ENCODE peak calls at places on chromosomes 2 and 18, in seven cellular contexts. R is adipocyte, Y is neural progenitor cell, T is right cardiac atrium, N is heart right ventricle, Z is HAP-1, W is ovary. J is an unnamed sample.
A peak's percentile ranks its signal among the peaks of the same experiment; 100 is the strongest.

GRCh38 chr2:161122772-161123530 is 37.3 kb upstream of the TANK start:
- DNase-seq in R (peak; percentile 92), Y (no peak), T (no peak), N (peak; percentile 43), Z (no peak), W (peak; percentile 42), J (no peak)

GRCh38 chr18:54117853-54118773 is 106.4 kb downstream of the MBD2 start:
- DNase-seq in R (peak; percentile 51), Y (peak; percentile 5), T (no peak), N (no peak), Z (no peak), W (no peak), J (no peak)

GRCh38 chr2:99430614-99431258 is 59.1 kb downstream of the REV1 start:
- DNase-seq in R (peak; percentile 78), Y (no peak), T (no peak), N (no peak), Z (no peak), W (no peak), J (no peak)

GRCh38 chr18:48922801-48923730 is 27.7 kb downstream of the SMAD7 start:
- DNase-seq in R (peak; percentile 87), Y (peak; percentile 27), T (peak; percentile 81), N (no peak), Z (no peak), W (peak; percentile 61), J (peak; percentile 88)

GRCh38 chr2:215749092-215749957 is 264.0 kb downstream of the MREG start:
- DNase-seq in R (peak; percentile 68), Y (no peak), T (peak; percentile 90), N (peak; percentile 82), Z (no peak), W (no peak), J (peak; percentile 89)

GRCh38 chr2:67965246-67965645 is 97.6 kb downstream of the C1D start:
- DNase-seq in R (peak; percentile 6), Y (no peak), T (no peak), N (no peak), Z (no peak), W (no peak), J (no peak)

GRCh38 chr2:173814306-173814705 is 150.9 kb downstream of the SP3 start:
- DNase-seq in R (no peak), Y (no peak), T (no peak), N (no peak), Z (no peak), W (no peak), J (no peak)

GRCh38 chr2:222311978-222312738 is 13.4 kb upstream of the PAX3 start:
- DNase-seq in R (no peak), Y (peak; percentile 65), T (no peak), N (no peak), Z (no peak), W (no peak), J (no peak)

GRCh38 chr18:45415614-45416013 is 199.7 kb upstream of the SLC14A2 start:
- DNase-seq in R (no peak), Y (no peak), T (no peak), N (no peak), Z (no peak), W (no peak), J (no peak)

GRCh38 chr2:147364597-147364996 is 480.2 kb upstream of the ACVR2A start:
- DNase-seq in R (no peak), Y (no peak), T (no peak), N (no peak), Z (no peak), W (no peak), J (no peak)

GRCh38 chr2:10847008-10847407 is 34.4 kb upstream of the PDIA6 start:
- DNase-seq in R (no peak), Y (no peak), T (peak; percentile 88), N (peak; percentile 82), Z (no peak), W (no peak), J (no peak)

GRCh38 chr2:201257381-201257940 is 2.9 kb upstream of the CASP8 start:
- DNase-seq in R (no peak), Y (no peak), T (peak; percentile 66), N (peak; percentile 11), Z (no peak), W (no peak), J (peak; percentile 66)

GRCh38 chr2:177983183-177983788 is 89.3 kb downstream of the PDE11A start:
- DNase-seq in R (peak; percentile 80), Y (peak; percentile 69), T (no peak), N (no peak), Z (peak; percentile 58), W (no peak), J (no peak)

GRCh38 chr2:170817247-170817998 is 736 bp downstream of the GAD1 start:
- DNase-seq in R (no peak), Y (peak; percentile 56), T (no peak), N (no peak), Z (peak; percentile 46), W (no peak), J (no peak)
- H3K4me1 ChIP-seq in R (peaks cover 22% of the 10 kb centered on the region), Y (peaks cover 63% of the 10 kb centered on the region), T (peaks cover 3% of the 10 kb centered on the region), N (peaks cover 57% of the 10 kb centered on the region), Z (peaks cover 5% of the 10 kb centered on the region), W (peaks cover 8% of the 10 kb centered on the region), J (no peaks in the 10 kb centered on the region)

DNA sequence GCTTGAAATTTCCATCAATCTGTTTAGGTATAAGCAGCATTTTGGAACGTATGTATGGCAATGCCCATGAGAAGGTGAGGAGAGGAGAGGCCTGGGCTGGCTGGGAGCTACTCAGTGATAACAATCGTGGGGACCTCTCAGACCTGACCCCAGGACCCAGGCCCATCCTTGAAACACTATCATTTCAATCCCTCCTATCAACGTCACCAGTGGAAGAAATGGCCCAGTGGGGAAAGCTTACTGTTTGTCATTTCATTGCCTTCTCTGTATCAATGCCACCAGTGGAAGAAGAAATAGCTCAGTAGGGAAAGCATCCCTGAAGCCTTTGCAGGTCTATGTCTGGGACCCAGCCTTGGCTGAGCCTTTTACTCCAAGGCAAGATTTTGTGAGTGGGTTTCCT is 44.8 kb downstream of the ASB18 start:
- DNase-seq in R (no peak), Y (no peak), T (no peak), N (no peak), Z (no peak), W (no peak), J (no peak)
- H3K4me1 ChIP-seq in R (no peaks in the 10 kb centered on the region), Y (no peaks in the 10 kb centered on the region), T (no peaks in the 10 kb centered on the region), N (no peaks in the 10 kb centered on the region), Z (no peaks in the 10 kb centered on the region), W (no peaks in the 10 kb centered on the region), J (no peaks in the 10 kb centered on the region)

DNA sequence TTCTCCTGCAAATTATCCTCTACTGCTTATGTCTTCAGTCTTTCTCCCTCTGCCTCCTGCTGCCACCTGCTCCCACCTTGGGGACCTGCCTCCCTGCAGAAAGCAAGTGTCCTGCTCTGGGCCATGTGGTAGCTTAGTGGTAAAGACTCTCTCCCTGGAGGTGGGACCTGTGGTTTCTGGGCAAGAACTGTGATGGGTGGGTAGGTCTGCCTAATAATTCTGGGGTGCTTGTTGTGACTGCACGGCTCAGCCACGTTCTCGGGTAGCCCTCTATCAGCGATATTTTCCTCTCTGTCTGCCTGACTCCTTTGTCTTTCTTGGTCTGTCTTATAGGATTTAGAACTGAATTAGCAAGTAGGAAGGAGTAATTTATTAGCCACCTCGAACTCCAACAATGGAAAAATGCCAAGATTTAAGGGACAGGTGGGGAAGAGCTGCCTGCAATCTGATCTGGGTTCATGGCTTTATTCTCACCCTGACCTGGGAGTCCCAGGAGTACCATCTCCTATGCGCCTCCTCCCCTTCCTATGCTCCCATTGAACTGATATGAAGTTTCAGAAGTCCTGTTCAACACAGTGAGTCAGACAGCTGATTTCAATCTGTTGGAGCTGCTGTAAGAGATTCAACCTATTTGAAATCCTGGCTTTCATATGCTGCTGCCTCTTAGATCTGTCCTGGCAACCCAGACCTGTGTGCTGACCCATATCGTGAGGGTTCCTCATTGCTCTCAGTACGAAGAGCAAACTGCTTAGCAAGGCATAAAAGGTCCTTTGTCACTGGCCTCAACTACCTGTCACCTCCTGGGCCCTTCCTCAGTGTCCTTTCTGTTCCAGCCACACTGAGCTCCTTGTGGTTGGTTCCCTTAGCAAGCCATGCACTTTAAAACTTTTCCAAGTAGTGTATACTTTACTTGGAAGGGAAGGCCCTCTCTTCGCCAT is 16.1 kb upstream of the CD28 start:
- DNase-seq in R (peak; percentile 50), Y (no peak), T (no peak), N (no peak), Z (no peak), W (no peak), J (no peak)
- H3K4me1 ChIP-seq in R (peaks cover 45% of the 10 kb centered on the region), Y (peaks cover 7% of the 10 kb centered on the region), T (peaks cover 10% of the 10 kb centered on the region), N (peaks cover 45% of the 10 kb centered on the region), Z (no peaks in the 10 kb centered on the region), W (no peaks in the 10 kb centered on the region), J (peaks cover 2% of the 10 kb centered on the region)

GRCh38 chr2:54432181-54433020 is 23.7 kb upstream of the SPTBN1 start:
- DNase-seq in R (no peak), Y (no peak), T (peak; percentile 68), N (no peak), Z (no peak), W (no peak), J (no peak)

GRCh38 chr2:54429811-54430600 is 26.1 kb upstream of the SPTBN1 start:
- DNase-seq in R (no peak), Y (no peak), T (peak; percentile 56), N (no peak), Z (no peak), W (no peak), J (no peak)

GRCh38 chr2:54428401-54428800 is 27.7 kb upstream of the SPTBN1 start:
- DNase-seq in R (no peak), Y (no peak), T (peak; percentile 85), N (peak; percentile 69), Z (no peak), W (no peak), J (no peak)

GRCh38 chr2:54429055-54429454 is 27.1 kb upstream of the SPTBN1 start:
- DNase-seq in R (no peak), Y (no peak), T (no peak), N (no peak), Z (no peak), W (no peak), J (no peak)

GRCh38 chr2:54430649-54431048 is 25.5 kb upstream of the SPTBN1 start:
- DNase-seq in R (no peak), Y (no peak), T (peak; percentile 61), N (no peak), Z (no peak), W (no peak), J (no peak)
- H3K4me1 ChIP-seq in R (peaks cover 49% of the 10 kb centered on the region), Y (peaks cover 10% of the 10 kb centered on the region), T (peaks cover 20% of the 10 kb centered on the region), N (peaks cover 75% of the 10 kb centered on the region), Z (no peaks in the 10 kb centered on the region), W (peaks cover 25% of the 10 kb centered on the region), J (no peaks in the 10 kb centered on the region)